ENCODE peak calls at places on chromosome 4, in nine cellular contexts. One of them, this sample, is unnamed.

GRCh38 chr4:75018811-75019210 is 85.9 kb downstream of the PARM1 start:
- DNase-seq in fibroblast of mammary gland: no peak
- DNase-seq in fibroblast of the aortic adventitia: no peak
- DNase-seq in HFF-Myc: no peak
- DNase-seq in tibial artery: no peak
- DNase-seq in retinal pigment epithelial cell: no peak
- DNase-seq in brain microvascular endothelial cell: no peak
- DNase-seq in GM12865: no peak
- DNase-seq in A549: no peak
- DNase-seq in this sample: no peak

GRCh38 chr4:83022724-83023427 is 12.1 kb upstream of the COPS4 start:
- DNase-seq in retinal pigment epithelial cell: no peak
- DNase-seq in fibroblast of the aortic adventitia: peak; percentile 65
- DNase-seq in HFF-Myc: no peak
- DNase-seq in A549: no peak
- DNase-seq in tibial artery: no peak
- DNase-seq in fibroblast of mammary gland: peak; percentile 80
- DNase-seq in GM12865: no peak
- DNase-seq in brain microvascular endothelial cell: peak; percentile 29
- DNase-seq in this sample: no peak

GRCh38 chr4:1300466-1301455 is 11.1 kb downstream of the MAEA start:
- DNase-seq in retinal pigment epithelial cell: peak; percentile 81
- DNase-seq in fibroblast of mammary gland: peak; percentile 88
- DNase-seq in tibial artery: peak; percentile 54
- DNase-seq in fibroblast of the aortic adventitia: peak; percentile 9
- DNase-seq in HFF-Myc: no peak
- DNase-seq in GM12865: no peak
- DNase-seq in A549: no peak
- DNase-seq in brain microvascular endothelial cell: peak; percentile 26
- DNase-seq in this sample: no peak

GRCh38 chr4:7358100-7358735 is 76.5 kb downstream of the PSAPL1 start:
- DNase-seq in HFF-Myc: peak; percentile 61
- DNase-seq in retinal pigment epithelial cell: peak; percentile 94
- DNase-seq in A549: peak; percentile 55
- DNase-seq in GM12865: no peak
- DNase-seq in fibroblast of mammary gland: peak; percentile 92
- DNase-seq in tibial artery: no peak
- DNase-seq in fibroblast of the aortic adventitia: peak; percentile 64
- DNase-seq in brain microvascular endothelial cell: peak; percentile 84
- DNase-seq in this sample: peak; percentile 82

GRCh38 chr4:72449705-72450104 is 119.3 kb downstream of the ADAMTS3 start:
- DNase-seq in GM12865: no peak
- DNase-seq in A549: no peak
- DNase-seq in fibroblast of mammary gland: peak; percentile 43
- DNase-seq in brain microvascular endothelial cell: no peak
- DNase-seq in tibial artery: no peak
- DNase-seq in fibroblast of the aortic adventitia: peak; percentile 41
- DNase-seq in retinal pigment epithelial cell: no peak
- DNase-seq in HFF-Myc: no peak
- DNase-seq in this sample: no peak

GRCh38 chr4:134501973-134502372 is 300.4 kb upstream of the PABPC4L start:
- DNase-seq in brain microvascular endothelial cell: no peak
- DNase-seq in retinal pigment epithelial cell: no peak
- DNase-seq in A549: no peak
- DNase-seq in fibroblast of the aortic adventitia: no peak
- DNase-seq in tibial artery: no peak
- DNase-seq in fibroblast of mammary gland: no peak
- DNase-seq in GM12865: no peak
- DNase-seq in HFF-Myc: no peak
- DNase-seq in this sample: no peak

GRCh38 chr4:40672528-40673522 is 43.2 kb upstream of the RBM47 start:
- DNase-seq in GM12865: peak; percentile 91
- DNase-seq in fibroblast of mammary gland: peak; percentile 99
- DNase-seq in tibial artery: peak; percentile 43
- DNase-seq in fibroblast of the aortic adventitia: peak; percentile 93
- DNase-seq in retinal pigment epithelial cell: peak; percentile 99
- DNase-seq in brain microvascular endothelial cell: peak; percentile 94
- DNase-seq in A549: peak; percentile 83
- DNase-seq in HFF-Myc: peak; percentile 73
- DNase-seq in this sample: peak; percentile 94

GRCh38 chr4:142331646-142332045 is 514.5 kb downstream of the INPP4B start:
- DNase-seq in fibroblast of mammary gland: peak; percentile 34
- DNase-seq in retinal pigment epithelial cell: peak; percentile 85
- DNase-seq in tibial artery: no peak
- DNase-seq in brain microvascular endothelial cell: no peak
- DNase-seq in fibroblast of the aortic adventitia: peak; percentile 57
- DNase-seq in GM12865: no peak
- DNase-seq in HFF-Myc: no peak
- DNase-seq in A549: no peak
- DNase-seq in this sample: no peak

GRCh38 chr4:27518876-27519275 is 658.2 kb downstream of the STIM2 start:
- DNase-seq in fibroblast of the aortic adventitia: no peak
- DNase-seq in retinal pigment epithelial cell: no peak
- DNase-seq in tibial artery: no peak
- DNase-seq in HFF-Myc: no peak
- DNase-seq in brain microvascular endothelial cell: no peak
- DNase-seq in GM12865: no peak
- DNase-seq in fibroblast of mammary gland: no peak
- DNase-seq in A549: no peak
- DNase-seq in this sample: no peak

GRCh38 chr4:27514711-27515110 is 654.1 kb downstream of the STIM2 start:
- DNase-seq in A549: no peak
- DNase-seq in brain microvascular endothelial cell: no peak
- DNase-seq in tibial artery: no peak
- DNase-seq in GM12865: no peak
- DNase-seq in HFF-Myc: no peak
- DNase-seq in fibroblast of the aortic adventitia: peak; percentile 5
- DNase-seq in fibroblast of mammary gland: no peak
- DNase-seq in retinal pigment epithelial cell: no peak
- DNase-seq in this sample: no peak

GRCh38 chr4:27515140-27515539 is 654.5 kb downstream of the STIM2 start:
- DNase-seq in brain microvascular endothelial cell: no peak
- DNase-seq in tibial artery: no peak
- DNase-seq in fibroblast of the aortic adventitia: no peak
- DNase-seq in GM12865: no peak
- DNase-seq in A549: no peak
- DNase-seq in HFF-Myc: no peak
- DNase-seq in fibroblast of mammary gland: no peak
- DNase-seq in retinal pigment epithelial cell: no peak
- DNase-seq in this sample: no peak
- H3K4me3 ChIP-seq in brain microvascular endothelial cell: no peak overlapping the region
- H3K4me3 ChIP-seq in tibial artery: no peak overlapping the region
- H3K4me3 ChIP-seq in fibroblast of the aortic adventitia: no peak overlapping the region
- H3K4me3 ChIP-seq in GM12865: no peak overlapping the region
- H3K4me3 ChIP-seq in A549: no peak overlapping the region
- H3K4me3 ChIP-seq in HFF-Myc: no peak overlapping the region
- H3K4me3 ChIP-seq in fibroblast of mammary gland: no peak overlapping the region
- H3K4me3 ChIP-seq in retinal pigment epithelial cell: no peak overlapping the region
- H3K4me3 ChIP-seq in this sample: no peak overlapping the region

DNA sequence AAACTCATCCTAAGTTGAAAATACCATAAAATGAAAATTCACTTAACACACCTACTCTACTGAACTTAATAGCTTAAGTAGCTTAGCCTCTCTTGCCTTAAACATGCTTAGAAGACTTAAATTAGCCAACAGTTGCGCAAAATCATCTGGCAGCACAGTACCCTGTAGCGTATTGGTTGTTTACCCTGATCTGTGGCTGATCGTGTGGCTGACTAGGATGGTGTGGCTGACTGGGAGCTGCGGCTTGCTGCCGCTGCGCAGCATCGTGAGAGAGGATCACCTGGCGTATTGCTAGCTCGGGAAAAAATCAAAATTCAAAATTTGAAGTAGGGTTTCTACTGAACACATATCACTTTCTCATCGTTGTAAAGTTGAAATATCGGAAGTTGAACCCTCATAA is 6.3 kb downstream of the RUFY3 start:
- DNase-seq in fibroblast of the aortic adventitia: no peak
- DNase-seq in A549: no peak
- DNase-seq in HFF-Myc: no peak
- DNase-seq in fibroblast of mammary gland: peak; percentile 25
- DNase-seq in tibial artery: no peak
- DNase-seq in retinal pigment epithelial cell: peak; percentile 82
- DNase-seq in brain microvascular endothelial cell: no peak
- DNase-seq in GM12865: no peak
- DNase-seq in this sample: no peak
- TF ChIP-seq CTCF in fibroblast of the aortic adventitia: no peak
- TF ChIP-seq CTCF in A549: no peak
- TF ChIP-seq CTCF in HFF-Myc: no peak
- TF ChIP-seq CTCF in fibroblast of mammary gland: no peak
- TF ChIP-seq CTCF in tibial artery: no peak
- TF ChIP-seq CTCF in retinal pigment epithelial cell: no peak
- TF ChIP-seq CTCF in brain microvascular endothelial cell: no peak
- TF ChIP-seq CTCF in GM12865: no peak
- TF ChIP-seq CTCF in this sample: no peak

GRCh38 chr4:122525865-122526264 is 69.3 kb upstream of the IL2 start:
- DNase-seq in brain microvascular endothelial cell: no peak
- DNase-seq in retinal pigment epithelial cell: no peak
- DNase-seq in fibroblast of the aortic adventitia: no peak
- DNase-seq in GM12865: no peak
- DNase-seq in fibroblast of mammary gland: peak; percentile 60
- DNase-seq in tibial artery: no peak
- DNase-seq in HFF-Myc: no peak
- DNase-seq in A549: no peak
- DNase-seq in this sample: peak; percentile 41

GRCh38 chr4:122522944-122523343 is 66.4 kb upstream of the IL2 start:
- DNase-seq in retinal pigment epithelial cell: no peak
- DNase-seq in brain microvascular endothelial cell: no peak
- DNase-seq in GM12865: no peak
- DNase-seq in fibroblast of the aortic adventitia: no peak
- DNase-seq in A549: no peak
- DNase-seq in fibroblast of mammary gland: no peak
- DNase-seq in tibial artery: no peak
- DNase-seq in HFF-Myc: no peak
- DNase-seq in this sample: no peak

GRCh38 chr4:122524176-122524575 is 67.7 kb upstream of the IL2 start:
- DNase-seq in retinal pigment epithelial cell: no peak
- DNase-seq in fibroblast of the aortic adventitia: no peak
- DNase-seq in tibial artery: no peak
- DNase-seq in fibroblast of mammary gland: no peak
- DNase-seq in A549: no peak
- DNase-seq in brain microvascular endothelial cell: no peak
- DNase-seq in HFF-Myc: no peak
- DNase-seq in GM12865: no peak
- DNase-seq in this sample: no peak
- H3K4me3 ChIP-seq in retinal pigment epithelial cell: no peak overlapping the region
- H3K4me3 ChIP-seq in fibroblast of the aortic adventitia: no peak overlapping the region
- H3K4me3 ChIP-seq in tibial artery: no peak overlapping the region
- H3K4me3 ChIP-seq in fibroblast of mammary gland: no peak overlapping the region
- H3K4me3 ChIP-seq in A549: no peak overlapping the region
- H3K4me3 ChIP-seq in brain microvascular endothelial cell: no peak overlapping the region
- H3K4me3 ChIP-seq in HFF-Myc: no peak overlapping the region
- H3K4me3 ChIP-seq in GM12865: no peak overlapping the region
- H3K4me3 ChIP-seq in this sample: no peak overlapping the region

DNA sequence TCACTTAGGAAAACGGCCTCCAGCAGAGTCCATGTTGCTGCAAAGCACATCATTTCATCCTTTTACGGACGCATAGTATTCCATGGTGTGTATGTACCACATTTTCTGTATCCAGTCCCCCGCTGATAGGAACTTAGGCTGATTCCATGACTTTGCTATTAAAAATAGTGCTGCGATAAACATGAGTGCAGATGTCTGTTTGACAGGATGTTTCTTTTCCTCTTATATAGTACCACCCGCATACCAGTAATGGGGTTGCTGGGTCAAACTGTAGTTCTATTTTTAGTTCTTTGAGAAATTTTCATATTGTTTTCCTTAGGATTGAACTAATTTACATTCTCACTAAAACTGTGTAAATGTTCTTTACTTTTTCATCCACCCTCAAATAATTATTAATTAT is 50.5 kb downstream of the VEGFC start:
- DNase-seq in fibroblast of the aortic adventitia: no peak
- DNase-seq in retinal pigment epithelial cell: no peak
- DNase-seq in GM12865: no peak
- DNase-seq in A549: no peak
- DNase-seq in fibroblast of mammary gland: no peak
- DNase-seq in HFF-Myc: no peak
- DNase-seq in brain microvascular endothelial cell: no peak
- DNase-seq in tibial artery: no peak
- DNase-seq in this sample: no peak
- TF ChIP-seq CTCF in fibroblast of the aortic adventitia: no peak
- TF ChIP-seq CTCF in retinal pigment epithelial cell: no peak
- TF ChIP-seq CTCF in GM12865: no peak
- TF ChIP-seq CTCF in A549: no peak
- TF ChIP-seq CTCF in fibroblast of mammary gland: no peak
- TF ChIP-seq CTCF in HFF-Myc: no peak
- TF ChIP-seq CTCF in brain microvascular endothelial cell: no peak
- TF ChIP-seq CTCF in tibial artery: no peak
- TF ChIP-seq CTCF in this sample: no peak

DNA sequence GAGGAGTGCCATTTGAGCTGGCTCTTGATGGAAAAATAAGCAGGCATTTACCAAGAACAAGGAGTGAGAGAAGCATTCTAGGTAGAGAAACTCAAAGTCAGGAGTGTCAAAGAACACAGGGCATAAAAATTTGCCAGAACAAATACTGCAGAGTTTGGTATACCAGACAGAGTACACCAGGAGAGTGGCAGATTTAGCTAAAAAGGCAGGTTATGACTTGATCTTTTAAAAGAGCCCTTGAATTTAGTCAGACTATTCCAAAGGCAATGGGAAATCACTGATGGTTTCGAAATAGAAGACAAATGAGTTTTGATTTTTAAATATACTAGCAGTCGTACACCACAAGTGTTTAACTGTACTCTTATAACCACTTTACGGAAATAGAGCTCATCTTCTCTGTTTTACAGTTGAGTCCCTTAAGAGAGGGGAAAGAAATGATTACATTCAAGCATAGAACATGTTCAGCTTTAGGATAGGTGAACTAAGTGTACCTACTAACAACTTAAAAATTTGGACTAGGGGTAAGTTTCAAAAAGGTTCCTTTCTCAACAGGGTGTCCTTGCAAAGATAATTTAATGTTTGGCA is 10.2 kb downstream of the UBE2D3 start:
- DNase-seq in brain microvascular endothelial cell: no peak
- DNase-seq in fibroblast of the aortic adventitia: no peak
- DNase-seq in GM12865: no peak
- DNase-seq in fibroblast of mammary gland: peak; percentile 32
- DNase-seq in retinal pigment epithelial cell: no peak
- DNase-seq in tibial artery: no peak
- DNase-seq in A549: no peak
- DNase-seq in HFF-Myc: no peak
- DNase-seq in this sample: no peak
- H3K4me3 ChIP-seq in brain microvascular endothelial cell: no peak overlapping the region
- H3K4me3 ChIP-seq in fibroblast of the aortic adventitia: no peak overlapping the region
- H3K4me3 ChIP-seq in GM12865: no peak overlapping the region
- H3K4me3 ChIP-seq in fibroblast of mammary gland: no peak overlapping the region
- H3K4me3 ChIP-seq in retinal pigment epithelial cell: no peak overlapping the region
- H3K4me3 ChIP-seq in tibial artery: no peak overlapping the region
- H3K4me3 ChIP-seq in A549: no peak overlapping the region
- H3K4me3 ChIP-seq in HFF-Myc: no peak overlapping the region
- H3K4me3 ChIP-seq in this sample: no peak overlapping the region

This sample was measured in epithelial cell of proximal tubule.